ENCODE peak calls at places on chromosome 14, in four cellular contexts. W, K, G and J are unnamed samples.

GRCh38 chr14:61519106-61519505 is 176.2 kb upstream of the HIF1A start:
- DNase-seq in W (no peak), K (no peak), G (no peak), J (no peak)

GRCh38 chr14:81269100-81269978 is 48.6 kb upstream of the GTF2A1 start:
- DNase-seq in W (peak), K (no peak), G (peak), J (peak)

GRCh38 chr14:68815288-68816182 is 22.7 kb upstream of the ZFP36L1 start:
- DNase-seq in W (no peak), K (no peak), G (no peak), J (no peak)

GRCh38 chr14:90464481-90464880 is 67.7 kb downstream of the CALM1 start:
- DNase-seq in W (no peak), K (no peak), G (no peak), J (no peak)

GRCh38 chr14:73943083-73943482 is 6.8 kb downstream of the FAM161B start:
- DNase-seq in W (no peak), K (no peak), G (peak), J (no peak)

GRCh38 chr14:35218963-35219362 is 73.2 kb upstream of the PSMA6 start:
- DNase-seq in W (no peak), K (no peak), G (no peak), J (no peak)

GRCh38 chr14:42731480-42731879 is 1124.8 kb downstream of the LRFN5 start:
- DNase-seq in W (no peak), K (no peak), G (no peak), J (no peak)

GRCh38 chr14:68074765-68075381 is 255.3 kb downstream of the RAD51B start:
- DNase-seq in W (no peak), K (peak), G (no peak), J (no peak)

GRCh38 chr14:23610815-23611289 is 25.3 kb upstream of the DHRS2 start:
- DNase-seq in W (no peak), K (no peak), G (no peak), J (no peak)